ENCODE peak calls at places on chromosomes 12 and 14, in eight cellular contexts. B is esophagus squamous epithelium, J is HepG2, Y is HFF-Myc, F is lower lobe of right lung, X is GM06990, V is astrocyte of the cerebellum, Q is kidney epithelial cell. E is an unnamed sample.

GRCh38 chr12:76457818-76458217 is 101.8 kb downstream of the OSBPL8 start:
- DNase-seq in B (no peak), J (no peak), Y (no peak), F (no peak), X (no peak), V (no peak), Q (no peak), E (no peak)

GRCh38 chr14:56310643-56311042 is 192.4 kb downstream of the PELI2 start:
- DNase-seq in B (no peak), J (no peak), Y (no peak), F (no peak), X (no peak), V (no peak), Q (no peak), E (no peak)

GRCh38 chr14:23058654-23059504 is 1.6 kb upstream of the CDH24 start:
- DNase-seq in B (no peak), J (no peak), Y (no peak), F (no peak), X (no peak), V (no peak), Q (no peak), E (no peak)

GRCh38 chr12:126437934-126438333 is 1372.7 kb downstream of the AACS start:
- DNase-seq in B (no peak), J (no peak), Y (no peak), F (no peak), X (no peak), V (no peak), Q (no peak), E (no peak)

GRCh38 chr14:105855893-105856675 is 329.7 kb downstream of the TMEM121 start:
- DNase-seq in B (no peak), J (no peak), Y (no peak), F (no peak), X (no peak), V (no peak), Q (no peak), E (no peak)

GRCh38 chr12:122147514-122148290 is 26.3 kb downstream of the IL31 start:
- DNase-seq in B (no peak), J (no peak), Y (no peak), F (no peak), X (no peak), V (no peak), Q (no peak), E (no peak)

GRCh38 chr14:60933920-60934655 is 46.8 kb downstream of the TRMT5 start:
- DNase-seq in B (no peak), J (no peak), Y (no peak), F (no peak), X (no peak), V (no peak), Q (no peak), E (no peak)

GRCh38 chr12:20366776-20367409 is 1.4 kb upstream of the PDE3A start:
- DNase-seq in B (no peak), J (no peak), Y (no peak), F (no peak), X (no peak), V (no peak), Q (no peak), E (no peak)

GRCh38 chr12:25248137-25248536 is 2.6 kb downstream of the KRAS start:
- DNase-seq in B (no peak), J (no peak), Y (no peak), F (no peak), X (no peak), V (no peak), Q (no peak), E (no peak)

GRCh38 chr12:79296128-79296527 is 394.6 kb downstream of the PAWR start:
- DNase-seq in B (no peak), J (no peak), Y (no peak), F (no peak), X (no peak), V (no peak), Q (no peak), E (no peak)

GRCh38 chr12:47458273-47458672 is 247.6 kb downstream of the RPAP3 start:
- DNase-seq in B (no peak), J (peak), Y (no peak), F (no peak), X (no peak), V (no peak), Q (peak), E (no peak)

GRCh38 chr14:21070610-21071224 is 613 bp downstream of the ARHGEF40 start:
- DNase-seq in B (no peak), J (peak), Y (no peak), F (no peak), X (no peak), V (no peak), Q (no peak), E (peak)

GRCh38 chr12:75781532-75782046 is 250.0 kb downstream of the PHLDA1 start:
- DNase-seq in B (no peak), J (no peak), Y (no peak), F (no peak), X (no peak), V (no peak), Q (no peak), E (no peak)

GRCh38 chr14:99264691-99265090 is 7.3 kb downstream of the BCL11B start:
- DNase-seq in B (no peak), J (no peak), Y (no peak), F (no peak), X (no peak), V (no peak), Q (no peak), E (no peak)

GRCh38 chr12:47361389-47362031 is 281.8 kb upstream of the AMIGO2 start:
- DNase-seq in B (peak), J (no peak), Y (no peak), F (no peak), X (peak), V (no peak), Q (no peak), E (no peak)

GRCh38 chr14:74596747-74597456 is 15.1 kb downstream of the LTBP2 start:
- DNase-seq in B (no peak), J (no peak), Y (peak), F (no peak), X (no peak), V (no peak), Q (no peak), E (no peak)

GRCh38 chr12:98808243-98808895 is 163.3 kb downstream of the APAF1 start:
- DNase-seq in B (no peak), J (no peak), Y (no peak), F (no peak), X (no peak), V (no peak), Q (no peak), E (no peak)

GRCh38 chr12:107990325-107990724 is 138.8 kb upstream of the WSCD2 start:
- DNase-seq in B (no peak), J (peak), Y (no peak), F (no peak), X (no peak), V (no peak), Q (no peak), E (no peak)

GRCh38 chr12:32230607-32230982 is 123.9 kb downstream of the BICD1 start:
- DNase-seq in B (no peak), J (no peak), Y (no peak), F (no peak), X (no peak), V (no peak), Q (no peak), E (no peak)

GRCh38 chr14:60317609-60318008 is 68.6 kb downstream of the PPM1A start:
- DNase-seq in B (no peak), J (no peak), Y (no peak), F (no peak), X (no peak), V (no peak), Q (no peak), E (no peak)

GRCh38 chr12:1094714-1095113 is 103.7 kb downstream of the ERC1 start:
- DNase-seq in B (no peak), J (no peak), Y (no peak), F (no peak), X (peak), V (no peak), Q (no peak), E (no peak)

GRCh38 chr14:45261209-45261608 is 8.2 kb upstream of the MIS18BP1 start:
- DNase-seq in B (no peak), J (no peak), Y (no peak), F (no peak), X (no peak), V (no peak), Q (no peak), E (no peak)

GRCh38 chr12:51238037-51238509 is 553 bp upstream of the DAZAP2 start:
- DNase-seq in B (no peak), J (no peak), Y (no peak), F (no peak), X (no peak), V (no peak), Q (no peak), E (peak)

GRCh38 chr12:32877670-32878459 is 18.7 kb downstream of the PKP2 start:
- DNase-seq in B (no peak), J (no peak), Y (no peak), F (no peak), X (no peak), V (no peak), Q (no peak), E (no peak)

GRCh38 chr14:74333909-74334308 is 14.4 kb upstream of the VRTN start:
- DNase-seq in B (no peak), J (no peak), Y (peak), F (no peak), X (no peak), V (peak), Q (peak), E (no peak)

GRCh38 chr14:97022741-97023140 is 225.6 kb downstream of the VRK1 start:
- DNase-seq in B (no peak), J (no peak), Y (no peak), F (no peak), X (no peak), V (no peak), Q (no peak), E (no peak)
- H3K4me3 ChIP-seq in B (no peak), J (no peak), Y (no peak), F (no peak), X (no peak), V (no peak), Q (no peak), E (no peak)

DNA sequence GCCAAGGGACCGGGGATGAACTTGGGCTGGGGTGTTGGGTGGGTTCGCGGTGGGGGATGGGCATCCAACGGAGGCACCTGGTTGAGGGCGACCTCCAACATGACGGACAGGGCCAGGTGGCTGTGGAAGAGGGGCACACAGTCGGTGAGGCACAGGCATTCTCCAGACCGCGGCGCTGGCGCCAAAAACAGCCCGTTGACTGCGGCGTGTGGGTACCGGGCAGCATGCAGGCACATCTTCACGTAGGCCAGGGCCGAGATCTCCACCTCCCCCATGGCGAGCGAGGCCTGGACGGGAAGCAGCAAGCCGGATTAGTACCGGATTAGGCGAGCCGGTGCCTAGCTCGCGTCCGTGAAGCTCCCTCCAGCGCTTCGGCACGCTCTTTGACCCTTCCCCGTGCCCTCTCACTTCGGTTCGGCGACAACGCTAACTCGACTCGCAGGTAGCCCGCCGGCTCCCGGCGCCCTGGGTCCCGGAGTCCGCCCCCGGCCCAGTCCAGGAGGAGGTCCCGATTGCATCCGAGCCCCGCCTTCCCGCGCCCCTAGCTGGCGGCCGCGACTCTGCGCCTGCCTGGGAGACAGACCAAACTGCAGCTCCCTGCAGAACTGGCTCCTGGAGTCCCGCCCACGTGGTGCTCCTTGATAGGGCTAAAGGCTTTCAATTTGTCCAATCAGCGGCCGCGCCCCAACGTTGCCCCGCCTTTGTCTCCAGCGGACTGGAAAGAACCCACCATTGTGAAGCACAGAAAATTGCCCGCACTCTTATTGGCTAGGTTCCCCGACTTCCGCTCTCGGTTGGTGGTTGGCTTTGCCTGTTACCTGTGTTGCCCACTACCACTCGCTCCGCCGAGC is at the start of gene EMC9:
- DNase-seq in B (peak), J (peak), Y (peak), F (peak), X (peak), V (peak), Q (peak), E (peak)
- H3K4me3 ChIP-seq in B (peak), J (peak), Y (peak), F (peak), X (peak), V (peak), Q (peak), E (peak)

GRCh38 chr12:114698566-114699163 is 14.7 kb upstream of the TBX3 start:
- DNase-seq in B (no peak), J (no peak), Y (no peak), F (no peak), X (no peak), V (no peak), Q (no peak), E (no peak)
- H3K4me3 ChIP-seq in B (peak), J (peak), Y (peak), F (peak), X (no peak), V (peak), Q (no peak), E (peak)

DNA sequence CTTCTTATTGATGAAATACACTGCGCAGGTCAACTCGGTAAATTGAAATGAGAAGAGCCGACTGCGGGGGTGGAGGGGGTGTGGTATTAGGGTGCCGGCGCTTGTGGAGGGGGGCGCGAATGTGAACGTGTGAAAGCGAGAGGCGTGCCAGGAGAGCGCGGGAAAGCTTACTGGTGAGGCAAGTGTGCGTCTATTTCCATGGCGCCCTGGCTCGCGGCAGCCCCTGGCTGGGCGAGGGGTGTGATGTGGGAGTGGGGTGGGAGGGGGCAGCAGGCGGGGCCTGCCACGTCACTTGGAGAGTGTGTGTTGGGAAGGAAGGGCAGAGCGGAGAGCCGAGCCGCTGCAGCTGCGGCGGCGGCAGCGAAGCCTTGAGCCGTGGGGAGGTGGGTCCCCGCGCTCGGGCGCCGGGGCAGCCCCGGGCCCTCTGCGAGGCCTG is 88.8 kb downstream of the GALNT8 start:
- DNase-seq in B (no peak), J (no peak), Y (no peak), F (no peak), X (peak), V (peak), Q (no peak), E (no peak)
- H3K4me3 ChIP-seq in B (peak), J (no peak), Y (no peak), F (peak), X (no peak), V (peak), Q (peak), E (no peak)

GRCh38 chr12:48882972-48883304 is 17.3 kb upstream of the RND1 start:
- DNase-seq in B (no peak), J (no peak), Y (no peak), F (no peak), X (no peak), V (no peak), Q (no peak), E (no peak)

GRCh38 chr12:48880647-48881046 is 15.0 kb upstream of the RND1 start:
- DNase-seq in B (no peak), J (no peak), Y (no peak), F (no peak), X (no peak), V (no peak), Q (no peak), E (no peak)

GRCh38 chr12:48882325-48882687 is 16.6 kb upstream of the RND1 start:
- DNase-seq in B (no peak), J (no peak), Y (no peak), F (no peak), X (no peak), V (no peak), Q (no peak), E (no peak)

GRCh38 chr12:48883305-48884171 is 17.9 kb upstream of the RND1 start:
- DNase-seq in B (no peak), J (peak), Y (no peak), F (no peak), X (no peak), V (no peak), Q (no peak), E (peak)

DNA sequence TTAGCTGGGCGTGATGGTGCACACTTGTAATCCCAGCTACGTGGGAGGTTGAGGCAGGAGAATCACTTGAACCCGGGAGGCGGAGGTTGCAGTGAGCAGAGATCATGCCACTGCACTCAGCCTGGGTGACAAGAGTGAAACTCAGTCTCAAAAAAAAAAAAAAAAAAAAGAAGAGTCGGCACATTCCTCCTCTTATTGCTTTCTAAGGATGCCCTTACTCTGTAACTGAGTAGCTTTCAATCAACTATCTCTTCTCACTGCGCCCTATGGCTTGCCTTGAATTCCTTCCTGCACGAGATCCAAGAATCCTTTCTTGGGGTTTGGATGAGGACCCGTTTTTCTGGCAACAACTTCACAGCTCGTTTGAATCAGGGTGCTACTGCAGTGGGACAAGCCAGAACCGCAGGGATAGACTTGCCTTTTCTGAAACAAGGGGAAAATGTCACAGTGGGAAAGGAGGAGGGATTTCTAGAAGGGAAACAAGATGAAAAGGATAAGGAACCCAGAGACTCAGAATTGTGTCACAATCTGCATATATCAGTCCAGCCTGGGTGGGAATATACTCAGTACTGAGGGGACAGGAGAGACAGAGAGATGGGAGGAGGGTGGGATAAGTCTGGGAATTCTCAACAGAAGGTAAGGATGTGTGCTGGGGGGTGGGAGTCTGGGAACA is 16.1 kb upstream of the RND1 start:
- DNase-seq in B (no peak), J (no peak), Y (no peak), F (no peak), X (no peak), V (no peak), Q (no peak), E (no peak)
- H3K4me3 ChIP-seq in B (peak), J (peak), Y (no peak), F (peak), X (no peak), V (no peak), Q (no peak), E (no peak)

GRCh38 chr12:93745304-93745703 is 68.1 kb downstream of the CRADD start:
- DNase-seq in B (no peak), J (no peak), Y (no peak), F (no peak), X (no peak), V (no peak), Q (no peak), E (no peak)
- H3K4me3 ChIP-seq in B (no peak), J (no peak), Y (no peak), F (no peak), X (no peak), V (no peak), Q (no peak), E (no peak)

DNA sequence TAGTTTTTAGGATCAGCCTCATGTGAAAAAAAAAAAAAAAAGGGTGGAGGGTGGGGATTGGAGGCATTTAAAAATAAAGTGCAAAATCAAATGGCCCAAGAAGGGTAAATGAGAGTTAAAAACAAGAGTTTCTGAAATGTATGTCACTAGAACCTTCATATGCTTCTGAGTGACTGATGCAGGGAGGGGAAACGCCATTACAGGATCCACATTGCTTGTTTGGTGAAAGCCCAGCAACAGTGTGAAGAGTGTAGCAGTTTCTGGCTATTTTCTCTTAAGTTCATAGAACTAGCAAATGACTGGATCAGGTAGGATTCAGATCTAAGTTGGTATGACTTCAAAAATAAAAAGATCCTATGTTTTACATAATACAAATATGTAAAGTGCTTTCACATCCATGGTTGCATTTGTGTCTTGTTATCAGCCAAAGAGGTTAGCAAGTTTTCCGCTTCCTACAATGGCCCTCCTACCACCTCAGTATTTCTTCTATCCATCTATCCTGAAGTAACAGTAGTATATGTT is 2.9 kb downstream of the CHPT1 start:
- DNase-seq in B (no peak), J (no peak), Y (no peak), F (no peak), X (no peak), V (no peak), Q (no peak), E (no peak)
- H3K4me3 ChIP-seq in B (no peak), J (peak), Y (no peak), F (peak), X (no peak), V (no peak), Q (no peak), E (no peak)

GRCh38 chr14:83071888-83072501 is 1538.3 kb upstream of the SEL1L start:
- DNase-seq in B (no peak), J (peak), Y (peak), F (no peak), X (peak), V (no peak), Q (no peak), E (no peak)
- H3K4me3 ChIP-seq in B (no peak), J (no peak), Y (no peak), F (no peak), X (no peak), V (no peak), Q (no peak), E (no peak)

DNA sequence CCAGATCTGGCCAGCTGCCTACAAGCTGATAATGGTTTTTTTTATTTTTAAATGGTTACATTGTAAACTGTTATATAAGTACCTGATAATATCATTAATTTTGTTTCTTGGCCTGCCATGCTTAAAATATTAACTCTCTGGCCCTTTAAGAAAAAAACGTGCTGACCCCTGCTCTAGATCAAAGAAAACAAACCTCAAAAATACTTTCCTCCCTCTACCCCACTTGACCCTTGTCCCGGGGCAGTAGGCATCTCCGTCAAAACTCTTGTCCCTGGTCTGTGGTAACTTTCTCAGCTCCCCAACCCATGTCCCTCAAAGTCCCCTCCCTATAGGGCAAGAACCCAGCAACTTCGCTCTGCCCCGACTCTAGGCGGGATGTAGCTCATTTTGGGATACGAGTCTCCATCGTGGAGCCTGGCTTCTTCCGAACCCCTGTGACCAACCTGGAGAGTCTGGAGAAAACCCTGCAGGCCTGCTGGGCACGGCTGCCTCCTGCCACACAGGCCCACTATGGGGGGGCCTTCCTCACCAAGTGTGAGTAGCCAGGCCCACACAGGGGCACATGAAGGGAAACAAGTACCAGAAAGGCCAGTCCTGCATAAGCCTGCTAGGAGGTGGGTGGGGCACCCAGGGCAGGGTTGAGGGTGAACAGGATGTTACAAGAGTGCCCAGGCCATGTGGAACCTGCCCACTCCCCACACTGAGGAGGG is 3.5 kb downstream of the RDH5 start:
- DNase-seq in B (no peak), J (no peak), Y (no peak), F (no peak), X (no peak), V (no peak), Q (no peak), E (no peak)
- H3K4me3 ChIP-seq in B (no peak), J (peak), Y (no peak), F (no peak), X (no peak), V (no peak), Q (no peak), E (no peak)

E was measured in right lobe of liver.